ENCODE peak calls at places on chromosome 22, in six cellular contexts. O is BJ, P is skeletal muscle cell, N is SJSA1, Y is HS-27A, X is MV-4-11. R is an unnamed sample.
A peak's percentile ranks its signal among the peaks of the same experiment; 100 is the strongest.

GRCh38 chr22:21951931-21952465 is 650 bp downstream of the PPM1F start:
- DNase-seq in O (no peak), P (no peak), N (no peak), Y (no peak), X (peak; percentile 5), R (no peak)

GRCh38 chr22:44587004-44587793 is 89.2 kb upstream of the RTL6 start:
- DNase-seq in O (no peak), P (no peak), N (no peak), Y (no peak), X (no peak), R (no peak)

GRCh38 chr22:46107753-46108563 is 42.4 kb upstream of the PPARA start:
- DNase-seq in O (no peak), P (no peak), N (no peak), Y (no peak), X (no peak), R (no peak)

GRCh38 chr22:36824655-36825054 is 7.8 kb upstream of the PVALB start:
- DNase-seq in O (no peak), P (no peak), N (no peak), Y (no peak), X (no peak), R (no peak)

GRCh38 chr22:30609260-30610185 is 2.5 kb downstream of the TCN2 start:
- DNase-seq in O (peak; percentile 66), P (peak; percentile 61), N (peak; percentile 77), Y (no peak), X (peak; percentile 92), R (peak; percentile 74)

GRCh38 chr22:20025401-20026203 is 4.7 kb downstream of the TANGO2 start:
- DNase-seq in O (no peak), P (no peak), N (no peak), Y (no peak), X (no peak), R (no peak)

GRCh38 chr22:33018232-33018864 is 39.8 kb downstream of the SYN3 start:
- DNase-seq in O (no peak), P (no peak), N (peak; percentile 42), Y (no peak), X (peak; percentile 20), R (no peak)

GRCh38 chr22:33073989-33074391 is 15.8 kb upstream of the SYN3 start:
- DNase-seq in O (no peak), P (no peak), N (peak; percentile 20), Y (no peak), X (no peak), R (peak; percentile 8)

GRCh38 chr22:46547883-46548244 is 10.4 kb upstream of the CELSR1 start:
- DNase-seq in O (peak; percentile 81), P (no peak), N (peak; percentile 50), Y (peak; percentile 41), X (peak; percentile 57), R (peak; percentile 58)

GRCh38 chr22:27267145-27267544 is 534.4 kb downstream of the MN1 start:
- DNase-seq in O (peak; percentile 41), P (no peak), N (no peak), Y (no peak), X (no peak), R (no peak)

GRCh38 chr22:27866136-27867091 is 52.6 kb downstream of the PITPNB start:
- DNase-seq in O (peak; percentile 85), P (peak; percentile 75), N (peak; percentile 93), Y (peak; percentile 76), X (peak; percentile 26), R (peak; percentile 91)